ENCODE peak calls at places on chromosomes 11 and 22, in eight cellular contexts. One of them, this sample, is unnamed.
A peak's percentile ranks its signal among the peaks of the same experiment; 100 is the strongest.

GRCh38 chr11:10394229-10395100 is 60.6 kb upstream of the AMPD3 start:
- DNase-seq in ovary: no peak
- DNase-seq in lung: no peak
- DNase-seq in breast epithelium: no peak
- DNase-seq in PC-9: no peak
- DNase-seq in cardiac muscle cell: no peak
- DNase-seq in SK-N-SH: peak; percentile 72
- DNase-seq in CD4-positive, CD25-positive, alpha-beta regulatory T cell: no peak
- DNase-seq in this sample: no peak

GRCh38 chr11:5452712-5453111 is 3.6 kb downstream of the OR51I2 start:
- DNase-seq in ovary: no peak
- DNase-seq in lung: no peak
- DNase-seq in breast epithelium: no peak
- DNase-seq in PC-9: no peak
- DNase-seq in cardiac muscle cell: no peak
- DNase-seq in SK-N-SH: no peak
- DNase-seq in CD4-positive, CD25-positive, alpha-beta regulatory T cell: no peak
- DNase-seq in this sample: no peak

GRCh38 chr11:1369371-1370005 is 20.2 kb upstream of the BRSK2 start:
- DNase-seq in ovary: no peak
- DNase-seq in lung: no peak
- DNase-seq in breast epithelium: no peak
- DNase-seq in PC-9: no peak
- DNase-seq in cardiac muscle cell: no peak
- DNase-seq in SK-N-SH: peak; percentile 20
- DNase-seq in CD4-positive, CD25-positive, alpha-beta regulatory T cell: no peak
- DNase-seq in this sample: no peak

GRCh38 chr11:95254139-95254704 is 23.2 kb upstream of the SESN3 start:
- DNase-seq in ovary: peak; percentile 83
- DNase-seq in lung: peak; percentile 91
- DNase-seq in breast epithelium: peak; percentile 46
- DNase-seq in PC-9: no peak
- DNase-seq in cardiac muscle cell: peak; percentile 93
- DNase-seq in SK-N-SH: peak; percentile 72
- DNase-seq in CD4-positive, CD25-positive, alpha-beta regulatory T cell: peak; percentile 95
- DNase-seq in this sample: peak; percentile 52

GRCh38 chr11:20259506-20259905 is 99.2 kb upstream of the DBX1 start:
- DNase-seq in ovary: no peak
- DNase-seq in lung: no peak
- DNase-seq in breast epithelium: no peak
- DNase-seq in PC-9: no peak
- DNase-seq in cardiac muscle cell: no peak
- DNase-seq in SK-N-SH: no peak
- DNase-seq in CD4-positive, CD25-positive, alpha-beta regulatory T cell: no peak
- DNase-seq in this sample: no peak

GRCh38 chr22:50082961-50083461 is 2.2 kb downstream of the MLC1 start:
- DNase-seq in ovary: no peak
- DNase-seq in lung: no peak
- DNase-seq in breast epithelium: no peak
- DNase-seq in PC-9: no peak
- DNase-seq in cardiac muscle cell: no peak
- DNase-seq in SK-N-SH: peak; percentile 38
- DNase-seq in CD4-positive, CD25-positive, alpha-beta regulatory T cell: no peak
- DNase-seq in this sample: no peak

GRCh38 chr11:68043349-68044144 is 4.7 kb downstream of the TCIRG1 start:
- DNase-seq in ovary: peak; percentile 27
- DNase-seq in lung: no peak
- DNase-seq in breast epithelium: no peak
- DNase-seq in PC-9: peak; percentile 75
- DNase-seq in cardiac muscle cell: peak; percentile 53
- DNase-seq in SK-N-SH: peak; percentile 53
- DNase-seq in CD4-positive, CD25-positive, alpha-beta regulatory T cell: no peak
- DNase-seq in this sample: no peak

GRCh38 chr11:4123218-4123617 is 28.6 kb downstream of the RRM1 start:
- DNase-seq in ovary: no peak
- DNase-seq in lung: no peak
- DNase-seq in breast epithelium: no peak
- DNase-seq in PC-9: no peak
- DNase-seq in cardiac muscle cell: no peak
- DNase-seq in SK-N-SH: no peak
- DNase-seq in CD4-positive, CD25-positive, alpha-beta regulatory T cell: no peak
- DNase-seq in this sample: no peak

GRCh38 chr11:65555693-65556231 is 2.4 kb downstream of the LTBP3 start:
- DNase-seq in ovary: peak; percentile 48
- DNase-seq in lung: no peak
- DNase-seq in breast epithelium: peak; percentile 79
- DNase-seq in PC-9: peak; percentile 98
- DNase-seq in cardiac muscle cell: peak; percentile 81
- DNase-seq in SK-N-SH: peak; percentile 64
- DNase-seq in CD4-positive, CD25-positive, alpha-beta regulatory T cell: no peak
- DNase-seq in this sample: no peak

GRCh38 chr11:110478410-110478809 is 48.7 kb downstream of the FDX1 start:
- DNase-seq in ovary: no peak
- DNase-seq in lung: no peak
- DNase-seq in breast epithelium: no peak
- DNase-seq in PC-9: no peak
- DNase-seq in cardiac muscle cell: no peak
- DNase-seq in SK-N-SH: no peak
- DNase-seq in CD4-positive, CD25-positive, alpha-beta regulatory T cell: no peak
- DNase-seq in this sample: no peak

GRCh38 chr11:117437041-117437790 is 109.6 kb downstream of the CEP164 start:
- DNase-seq in ovary: no peak
- DNase-seq in lung: no peak
- DNase-seq in breast epithelium: no peak
- DNase-seq in PC-9: no peak
- DNase-seq in cardiac muscle cell: no peak
- DNase-seq in SK-N-SH: no peak
- DNase-seq in CD4-positive, CD25-positive, alpha-beta regulatory T cell: no peak
- DNase-seq in this sample: no peak

GRCh38 chr11:115665345-115665901 is 161.2 kb upstream of the CADM1 start:
- DNase-seq in ovary: no peak
- DNase-seq in lung: no peak
- DNase-seq in breast epithelium: no peak
- DNase-seq in PC-9: no peak
- DNase-seq in cardiac muscle cell: no peak
- DNase-seq in SK-N-SH: no peak
- DNase-seq in CD4-positive, CD25-positive, alpha-beta regulatory T cell: no peak
- DNase-seq in this sample: no peak

GRCh38 chr22:33923660-33924246 is 3.5 kb upstream of the LARGE1 start:
- DNase-seq in ovary: peak; percentile 77
- DNase-seq in lung: peak; percentile 69
- DNase-seq in breast epithelium: peak; percentile 64
- DNase-seq in PC-9: peak; percentile 55
- DNase-seq in cardiac muscle cell: peak; percentile 82
- DNase-seq in SK-N-SH: peak; percentile 60
- DNase-seq in CD4-positive, CD25-positive, alpha-beta regulatory T cell: peak; percentile 75
- DNase-seq in this sample: peak; percentile 25

GRCh38 chr22:36471341-36471821 is 10.1 kb downstream of the TXN2 start:
- DNase-seq in ovary: no peak
- DNase-seq in lung: no peak
- DNase-seq in breast epithelium: no peak
- DNase-seq in PC-9: peak; percentile 67
- DNase-seq in cardiac muscle cell: peak; percentile 28
- DNase-seq in SK-N-SH: no peak
- DNase-seq in CD4-positive, CD25-positive, alpha-beta regulatory T cell: no peak
- DNase-seq in this sample: no peak

GRCh38 chr11:132969892-132970291 is 562.4 kb downstream of the OPCML start:
- DNase-seq in ovary: no peak
- DNase-seq in lung: no peak
- DNase-seq in breast epithelium: no peak
- DNase-seq in PC-9: no peak
- DNase-seq in cardiac muscle cell: no peak
- DNase-seq in SK-N-SH: no peak
- DNase-seq in CD4-positive, CD25-positive, alpha-beta regulatory T cell: no peak
- DNase-seq in this sample: no peak

GRCh38 chr11:84300112-84300511 is 1013.9 kb upstream of the CCDC90B start:
- DNase-seq in ovary: no peak
- DNase-seq in lung: no peak
- DNase-seq in breast epithelium: no peak
- DNase-seq in PC-9: no peak
- DNase-seq in cardiac muscle cell: no peak
- DNase-seq in SK-N-SH: no peak
- DNase-seq in CD4-positive, CD25-positive, alpha-beta regulatory T cell: no peak
- DNase-seq in this sample: no peak

GRCh38 chr11:15603208-15603607 is 488.5 kb downstream of the INSC start:
- DNase-seq in ovary: peak; percentile 33
- DNase-seq in lung: no peak
- DNase-seq in breast epithelium: no peak
- DNase-seq in PC-9: no peak
- DNase-seq in cardiac muscle cell: no peak
- DNase-seq in SK-N-SH: no peak
- DNase-seq in CD4-positive, CD25-positive, alpha-beta regulatory T cell: no peak
- DNase-seq in this sample: no peak

GRCh38 chr22:47201996-47202818 is 439.8 kb downstream of the TBC1D22A start:
- DNase-seq in ovary: no peak
- DNase-seq in lung: no peak
- DNase-seq in breast epithelium: peak; percentile 11
- DNase-seq in PC-9: no peak
- DNase-seq in cardiac muscle cell: no peak
- DNase-seq in SK-N-SH: no peak
- DNase-seq in CD4-positive, CD25-positive, alpha-beta regulatory T cell: no peak
- DNase-seq in this sample: no peak

GRCh38 chr11:87432006-87432405 is 394.3 kb downstream of the TMEM135 start:
- DNase-seq in ovary: no peak
- DNase-seq in lung: no peak
- DNase-seq in breast epithelium: no peak
- DNase-seq in PC-9: no peak
- DNase-seq in cardiac muscle cell: no peak
- DNase-seq in SK-N-SH: no peak
- DNase-seq in CD4-positive, CD25-positive, alpha-beta regulatory T cell: no peak
- DNase-seq in this sample: no peak

DNA sequence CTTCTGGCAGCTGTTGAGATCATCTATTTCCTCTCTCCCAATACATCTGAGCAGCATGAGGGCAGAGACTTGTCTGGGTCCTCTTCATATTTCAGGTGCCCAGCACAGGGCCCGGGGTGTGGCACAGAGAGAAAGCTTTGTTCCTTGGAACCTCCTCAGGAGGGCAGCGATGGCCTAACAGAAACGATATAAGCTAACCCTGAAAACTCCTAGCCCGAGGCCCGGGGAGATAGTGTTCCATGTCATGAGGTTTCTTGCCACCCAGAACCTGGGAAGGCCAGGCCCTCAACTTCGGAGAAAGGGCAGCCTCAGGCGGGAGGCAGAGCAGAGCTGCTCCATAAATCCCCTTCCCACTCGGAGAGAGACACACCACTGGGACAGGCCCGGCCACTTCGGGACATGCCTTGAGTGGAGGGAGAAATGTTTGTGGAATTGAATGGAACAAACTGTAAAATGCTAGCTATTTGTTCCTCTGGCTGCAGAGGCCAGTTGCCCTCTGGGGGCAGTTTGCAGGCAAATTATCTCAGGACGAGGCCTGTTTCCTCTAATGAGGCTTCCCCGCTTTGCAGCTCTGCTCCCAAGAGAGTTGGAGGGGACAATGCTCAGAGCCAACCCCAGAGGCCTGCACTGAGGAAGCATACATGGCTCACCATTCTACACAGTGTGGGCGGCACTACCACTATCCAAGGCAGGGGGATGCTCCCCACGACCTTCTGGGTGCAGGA is 11.6 kb downstream of the ARRB1 start:
- DNase-seq in ovary: no peak
- DNase-seq in lung: no peak
- DNase-seq in breast epithelium: no peak
- DNase-seq in PC-9: no peak
- DNase-seq in cardiac muscle cell: no peak
- DNase-seq in SK-N-SH: no peak
- DNase-seq in CD4-positive, CD25-positive, alpha-beta regulatory T cell: no peak
- DNase-seq in this sample: peak; percentile 42
- H3K4me1 ChIP-seq in ovary: peaks cover 50% of the 10 kb centered on the region
- H3K4me1 ChIP-seq in lung: peaks cover 14% of the 10 kb centered on the region
- H3K4me1 ChIP-seq in breast epithelium: peaks cover 28% of the 10 kb centered on the region
- H3K4me1 ChIP-seq in PC-9: peaks cover 100% of the 10 kb centered on the region
- H3K4me1 ChIP-seq in cardiac muscle cell: peaks cover 29% of the 10 kb centered on the region
- H3K4me1 ChIP-seq in SK-N-SH: peaks cover 78% of the 10 kb centered on the region
- H3K4me1 ChIP-seq in CD4-positive, CD25-positive, alpha-beta regulatory T cell: peaks cover 53% of the 10 kb centered on the region
- H3K4me1 ChIP-seq in this sample: peaks cover 49% of the 10 kb centered on the region

DNA sequence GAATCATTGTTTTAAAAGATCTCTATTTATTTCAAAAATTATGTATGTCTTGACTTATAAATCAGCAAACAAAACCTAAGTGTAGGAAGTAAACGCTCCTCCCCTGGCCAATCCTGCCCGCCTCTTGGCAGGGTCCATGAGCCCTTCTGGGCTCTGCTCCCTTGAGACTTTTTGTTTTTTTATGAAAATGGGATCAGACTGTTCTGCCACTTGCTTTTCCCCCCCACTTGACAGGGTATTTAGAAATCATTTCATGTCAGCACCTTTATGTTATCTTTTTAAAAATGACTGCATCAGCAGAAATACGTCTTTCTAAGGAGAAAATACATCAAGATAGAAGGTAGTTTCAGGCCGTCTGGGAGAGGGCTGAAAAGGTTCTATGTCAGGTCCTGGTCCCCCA is 35.6 kb downstream of the FBLN1 start:
- DNase-seq in ovary: no peak
- DNase-seq in lung: no peak
- DNase-seq in breast epithelium: peak; percentile 62
- DNase-seq in PC-9: no peak
- DNase-seq in cardiac muscle cell: peak; percentile 49
- DNase-seq in SK-N-SH: no peak
- DNase-seq in CD4-positive, CD25-positive, alpha-beta regulatory T cell: no peak
- DNase-seq in this sample: no peak
- H3K4me1 ChIP-seq in ovary: peaks cover 16% of the 10 kb centered on the region
- H3K4me1 ChIP-seq in lung: no peaks in the 10 kb centered on the region
- H3K4me1 ChIP-seq in breast epithelium: peaks cover 9% of the 10 kb centered on the region
- H3K4me1 ChIP-seq in PC-9: no peaks in the 10 kb centered on the region
- H3K4me1 ChIP-seq in cardiac muscle cell: no peaks in the 10 kb centered on the region
- H3K4me1 ChIP-seq in SK-N-SH: peaks cover 15% of the 10 kb centered on the region
- H3K4me1 ChIP-seq in CD4-positive, CD25-positive, alpha-beta regulatory T cell: no peaks in the 10 kb centered on the region
- H3K4me1 ChIP-seq in this sample: no peaks in the 10 kb centered on the region

GRCh38 chr22:37607010-37607911 is 1.4 kb upstream of the GGA1 start:
- DNase-seq in ovary: peak; percentile 81
- DNase-seq in lung: peak; percentile 91
- DNase-seq in breast epithelium: peak; percentile 95
- DNase-seq in PC-9: peak; percentile 97
- DNase-seq in cardiac muscle cell: peak; percentile 68
- DNase-seq in SK-N-SH: peak; percentile 87
- DNase-seq in CD4-positive, CD25-positive, alpha-beta regulatory T cell: peak; percentile 89
- DNase-seq in this sample: peak; percentile 78
- H3K4me1 ChIP-seq in ovary: peaks cover 4% of the 10 kb centered on the region
- H3K4me1 ChIP-seq in lung: peaks cover 4% of the 10 kb centered on the region
- H3K4me1 ChIP-seq in breast epithelium: no peaks in the 10 kb centered on the region
- H3K4me1 ChIP-seq in PC-9: peaks cover 51% of the 10 kb centered on the region
- H3K4me1 ChIP-seq in cardiac muscle cell: peaks cover 10% of the 10 kb centered on the region
- H3K4me1 ChIP-seq in SK-N-SH: peaks cover 26% of the 10 kb centered on the region
- H3K4me1 ChIP-seq in CD4-positive, CD25-positive, alpha-beta regulatory T cell: peaks cover 55% of the 10 kb centered on the region
- H3K4me1 ChIP-seq in this sample: peaks cover 55% of the 10 kb centered on the region

DNA sequence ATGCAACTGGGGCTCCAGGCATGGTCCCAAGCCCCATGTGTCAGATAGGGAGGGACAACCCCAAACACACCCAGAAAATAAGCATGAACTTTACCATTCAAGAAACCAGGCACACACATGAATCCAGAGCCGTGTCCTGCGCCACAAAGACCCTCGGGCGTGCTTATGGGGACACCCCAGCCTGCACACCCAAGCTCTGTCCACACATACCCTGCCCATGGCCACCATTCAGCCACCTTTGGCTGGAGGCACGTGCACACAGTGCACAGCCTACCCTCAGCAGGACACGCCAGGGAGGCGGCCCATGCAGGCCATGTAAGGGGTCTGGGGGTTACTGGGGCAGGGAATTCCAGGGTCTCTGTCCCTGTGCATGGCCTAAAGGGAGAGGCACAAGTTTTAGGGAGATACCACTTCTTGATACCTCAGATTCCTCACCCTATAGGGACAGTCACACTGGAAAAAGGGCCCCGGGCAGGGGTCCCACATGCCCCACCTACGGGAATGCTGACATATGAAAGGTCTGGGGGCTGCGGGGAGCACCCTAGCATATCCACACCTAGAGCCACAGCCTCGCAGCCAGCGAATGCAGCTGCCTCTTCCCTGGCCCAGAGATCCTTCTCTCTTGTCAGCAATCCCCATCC is 20.6 kb downstream of the PACSIN2 start:
- DNase-seq in ovary: no peak
- DNase-seq in lung: no peak
- DNase-seq in breast epithelium: no peak
- DNase-seq in PC-9: no peak
- DNase-seq in cardiac muscle cell: no peak
- DNase-seq in SK-N-SH: no peak
- DNase-seq in CD4-positive, CD25-positive, alpha-beta regulatory T cell: no peak
- DNase-seq in this sample: no peak
- H3K4me1 ChIP-seq in ovary: peaks cover 28% of the 10 kb centered on the region
- H3K4me1 ChIP-seq in lung: peaks cover 18% of the 10 kb centered on the region
- H3K4me1 ChIP-seq in breast epithelium: peaks cover 18% of the 10 kb centered on the region
- H3K4me1 ChIP-seq in PC-9: peaks cover 88% of the 10 kb centered on the region
- H3K4me1 ChIP-seq in cardiac muscle cell: peaks cover 22% of the 10 kb centered on the region
- H3K4me1 ChIP-seq in SK-N-SH: peaks cover 4% of the 10 kb centered on the region
- H3K4me1 ChIP-seq in CD4-positive, CD25-positive, alpha-beta regulatory T cell: peaks cover 8% of the 10 kb centered on the region
- H3K4me1 ChIP-seq in this sample: no peaks in the 10 kb centered on the region